ENCODE peak calls at places on chromosomes 2 and 18, in eight cellular contexts. D is NB4, P is kidney epithelial cell, N is BJ, U is cardiac muscle cell, A is fibroblast of villous mesenchyme, W is Peyer's patch, L is spleen. T is an unnamed sample.

GRCh38 chr2:49248506-49248905 is 94.2 kb upstream of the FSHR start:
- DNase-seq in D (peak; percentile 31), P (peak; percentile 85), N (peak; percentile 91), U (peak; percentile 97), A (peak; percentile 86), W (no peak), L (no peak), T (no peak)

GRCh38 chr2:58215429-58215828 is 25.7 kb downstream of the FANCL start:
- DNase-seq in D (no peak), P (no peak), N (no peak), U (peak; percentile 78), A (no peak), W (no peak), L (no peak), T (no peak)

GRCh38 chr18:80246656-80247402 is 485 bp downstream of the PARD6G start:
- DNase-seq in D (peak; percentile 31), P (no peak), N (no peak), U (peak; percentile 11), A (peak; percentile 6), W (no peak), L (no peak), T (no peak)

GRCh38 chr2:3651686-3652516 is 6.1 kb upstream of the ALLC start:
- DNase-seq in D (peak; percentile 24), P (no peak), N (no peak), U (peak; percentile 54), A (peak; percentile 29), W (peak; percentile 50), L (peak; percentile 92), T (peak; percentile 49)

GRCh38 chr2:163419000-163419575 is 316.7 kb downstream of the FIGN start:
- DNase-seq in D (no peak), P (no peak), N (no peak), U (no peak), A (no peak), W (no peak), L (no peak), T (no peak)

GRCh38 chr2:167595021-167595420 is 652.4 kb downstream of the STK39 start:
- DNase-seq in D (no peak), P (no peak), N (no peak), U (no peak), A (no peak), W (no peak), L (no peak), T (no peak)

GRCh38 chr2:68357608-68358337 is 7.3 kb upstream of the PLEK start:
- DNase-seq in D (peak; percentile 82), P (no peak), N (no peak), U (peak; percentile 85), A (peak; percentile 63), W (no peak), L (no peak), T (no peak)

GRCh38 chr18:77146249-77147080 is 13.9 kb upstream of the MBP start:
- DNase-seq in D (no peak), P (no peak), N (no peak), U (no peak), A (no peak), W (peak; percentile 15), L (no peak), T (no peak)

GRCh38 chr2:230219419-230220331 is at the start of gene SP110:
- DNase-seq in D (peak; percentile 94), P (peak; percentile 41), N (peak; percentile 39), U (peak; percentile 97), A (peak; percentile 86), W (peak; percentile 78), L (peak; percentile 93), T (peak; percentile 70)

GRCh38 chr2:99337931-99338580 is 867 bp downstream of the EIF5B start:
- DNase-seq in D (peak; percentile 46), P (no peak), N (no peak), U (peak; percentile 10), A (peak; percentile 36), W (no peak), L (no peak), T (peak; percentile 25)

GRCh38 chr18:37578886-37579513 is 13.4 kb upstream of the CELF4 start:
- DNase-seq in D (peak; percentile 23), P (no peak), N (no peak), U (peak; percentile 70), A (no peak), W (no peak), L (no peak), T (no peak)

GRCh38 chr2:113834057-113834720 is 55.7 kb upstream of the ACTR3 start:
- DNase-seq in D (no peak), P (no peak), N (no peak), U (no peak), A (no peak), W (no peak), L (no peak), T (no peak)

GRCh38 chr2:223594259-223594658 is 7.9 kb downstream of the SCG2 start:
- DNase-seq in D (no peak), P (no peak), N (no peak), U (no peak), A (no peak), W (no peak), L (no peak), T (no peak)

GRCh38 chr2:29106980-29107388 is 8.2 kb upstream of the CLIP4 start:
- DNase-seq in D (no peak), P (no peak), N (no peak), U (peak; percentile 52), A (peak; percentile 83), W (no peak), L (no peak), T (no peak)

GRCh38 chr2:144705328-144706245 is 185.7 kb upstream of the ZEB2 start:
- DNase-seq in D (peak; percentile 52), P (no peak), N (peak; percentile 49), U (peak; percentile 53), A (peak; percentile 80), W (no peak), L (no peak), T (no peak)

GRCh38 chr2:9288233-9288632 is 81.6 kb downstream of the ASAP2 start:
- DNase-seq in D (no peak), P (peak; percentile 80), N (peak; percentile 68), U (peak; percentile 80), A (peak; percentile 92), W (no peak), L (no peak), T (no peak)

GRCh38 chr2:8999047-8999446 is 4.4 kb downstream of the MBOAT2 start:
- DNase-seq in D (no peak), P (no peak), N (no peak), U (no peak), A (no peak), W (no peak), L (no peak), T (no peak)

GRCh38 chr2:13488965-13489364 is 772.2 kb downstream of the TRIB2 start:
- DNase-seq in D (no peak), P (no peak), N (no peak), U (no peak), A (no peak), W (no peak), L (no peak), T (no peak)

GRCh38 chr2:24825883-24826800 is 32.9 kb downstream of the CENPO start:
- DNase-seq in D (no peak), P (no peak), N (no peak), U (peak; percentile 27), A (no peak), W (peak; percentile 42), L (peak; percentile 62), T (no peak)

GRCh38 chr2:227759411-227760113 is 13.9 kb downstream of the SCYGR8 start:
- DNase-seq in D (no peak), P (peak; percentile 86), N (no peak), U (no peak), A (no peak), W (no peak), L (no peak), T (no peak)

GRCh38 chr2:7860693-7861092 is 821.2 kb upstream of the ID2 start:
- DNase-seq in D (no peak), P (no peak), N (no peak), U (peak; percentile 11), A (no peak), W (no peak), L (no peak), T (no peak)

GRCh38 chr2:220226541-220226940 is 599.1 kb downstream of the SLC4A3 start:
- DNase-seq in D (no peak), P (no peak), N (no peak), U (no peak), A (peak; percentile 37), W (no peak), L (no peak), T (no peak)

GRCh38 chr2:220228310-220229006 is 601.0 kb downstream of the SLC4A3 start:
- DNase-seq in D (no peak), P (peak; percentile 95), N (peak; percentile 91), U (peak; percentile 95), A (peak; percentile 92), W (no peak), L (no peak), T (no peak)

GRCh38 chr2:220226076-220226475 is 598.6 kb downstream of the SLC4A3 start:
- DNase-seq in D (no peak), P (no peak), N (no peak), U (no peak), A (no peak), W (no peak), L (no peak), T (no peak)

GRCh38 chr2:220224711-220225519 is 597.5 kb downstream of the SLC4A3 start:
- DNase-seq in D (no peak), P (peak; percentile 77), N (peak; percentile 94), U (peak; percentile 38), A (peak; percentile 88), W (no peak), L (no peak), T (no peak)

GRCh38 chr2:220227272-220227920 is 600.0 kb downstream of the SLC4A3 start:
- DNase-seq in D (no peak), P (no peak), N (peak; percentile 89), U (peak; percentile 21), A (peak; percentile 80), W (no peak), L (no peak), T (no peak)
- H3K4me3 ChIP-seq in D (no peak overlapping the region), P (no peak overlapping the region), N (no peak overlapping the region), U (no peak overlapping the region), A (no peak overlapping the region), W (no peak overlapping the region), L (no peak overlapping the region), T (no peak overlapping the region)

DNA sequence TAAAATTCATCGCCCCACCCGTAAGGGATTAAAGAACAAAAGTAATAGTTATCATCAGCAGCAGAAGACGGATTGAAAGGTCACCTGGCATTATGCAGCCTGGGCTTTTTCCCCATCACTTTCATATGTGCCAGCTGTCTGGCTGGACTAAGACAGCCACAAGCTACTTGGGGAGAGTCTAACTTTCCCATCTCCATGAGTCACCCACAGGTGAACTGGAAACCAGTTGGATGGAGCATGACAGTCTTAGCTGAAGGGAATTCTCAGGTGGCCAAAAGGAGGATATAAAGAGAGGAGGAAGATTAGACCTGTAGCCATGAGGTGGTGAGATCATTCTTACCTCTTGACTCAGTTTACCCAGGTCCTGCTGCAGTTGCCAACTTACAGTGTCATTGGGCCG is 7.0 kb upstream of the FAM178B start:
- DNase-seq in D (no peak), P (no peak), N (no peak), U (no peak), A (no peak), W (no peak), L (no peak), T (no peak)
- TF ChIP-seq CTCF in D (no peak), P (no peak), N (no peak), U (no peak), A (no peak), W (no peak), L (no peak), T (no peak)

GRCh38 chr2:10720983-10721343 is 467 bp upstream of the ATP6V1C2 start:
- DNase-seq in D (no peak), P (no peak), N (no peak), U (no peak), A (no peak), W (no peak), L (no peak), T (no peak)
- H3K4me3 ChIP-seq in D (no peak overlapping the region), P (peak overlapping the region; percentile 15), N (no peak overlapping the region), U (peak overlapping the region; percentile 40), A (no peak overlapping the region), W (peak overlapping the region; percentile 59), L (peak overlapping the region; percentile 46), T (peak overlapping the region; percentile 50)

GRCh38 chr2:241882090-241882625 is 12.6 kb downstream of the RTP5 start:
- DNase-seq in D (peak; percentile 74), P (no peak), N (no peak), U (no peak), A (peak; percentile 14), W (no peak), L (peak; percentile 93), T (peak; percentile 51)
- TF ChIP-seq CTCF in D (peak; percentile 33), P (no peak), N (peak; percentile 16), U (no peak), A (no peak), W (no peak), L (no peak), T (peak; percentile 49)

T was measured in GM12864.